ENCODE peak calls at places on chromosomes 6 and 20, in four cellular contexts. R is PC-3, Y is hepatocyte, X is SK-N-SH. P is an unnamed sample.

GRCh38 chr20:6974819-6975218 is 207.3 kb downstream of the BMP2 start:
- DNase-seq in R (no peak), X (no peak), Y (no peak), P (no peak)

GRCh38 chr6:109864050-109864449 is 114.1 kb upstream of the GPR6 start:
- DNase-seq in Y (no peak), R (no peak), X (no peak), P (no peak)

GRCh38 chr20:13009682-13010406 is 1.1 kb downstream of the SPTLC3 start:
- DNase-seq in Y (peak; percentile 59), X (no peak), R (peak; percentile 86), P (no peak)

GRCh38 chr6:87200469-87201174 is 45.3 kb downstream of the ZNF292 start:
- DNase-seq in X (no peak), R (no peak), Y (no peak), P (no peak)

GRCh38 chr6:169852504-169853195 is 101.2 kb downstream of the ERMARD start:
- DNase-seq in R (no peak), Y (no peak), X (peak; percentile 17), P (no peak)

GRCh38 chr20:5024982-5025381 is 23.7 kb upstream of the SLC23A2 start:
- DNase-seq in X (no peak), Y (no peak), R (no peak), P (no peak)

GRCh38 chr20:36744764-36745191 is 1.1 kb downstream of the NDRG3 start:
- DNase-seq in X (peak; percentile 73), R (peak; percentile 68), Y (peak; percentile 7), P (no peak)

GRCh38 chr6:64580346-64580745 is 944.7 kb downstream of the PHF3 start:
- DNase-seq in R (peak; percentile 74), Y (peak; percentile 25), X (no peak), P (no peak)

GRCh38 chr6:56739836-56740815 is 97.4 kb upstream of the DST start:
- DNase-seq in Y (peak; percentile 36), R (no peak), X (no peak), P (no peak)

GRCh38 chr20:13384132-13384531 is 163.1 kb downstream of the ISM1 start:
- DNase-seq in X (no peak), Y (no peak), R (no peak), P (no peak)

GRCh38 chr6:16058188-16058780 is 70.6 kb upstream of the MYLIP start:
- DNase-seq in Y (peak; percentile 23), X (no peak), R (no peak), P (no peak)

GRCh38 chr6:144897441-144897921 is 612.3 kb downstream of the UTRN start:
- DNase-seq in X (no peak), R (peak; percentile 94), Y (peak; percentile 16), P (peak; percentile 94)

GRCh38 chr6:157396026-157396425 is 15.0 kb downstream of the ZDHHC14 start:
- DNase-seq in R (no peak), Y (no peak), X (no peak), P (no peak)

GRCh38 chr6:112189494-112189893 is 64.9 kb downstream of the LAMA4 start:
- DNase-seq in R (no peak), X (no peak), Y (no peak), P (no peak)

GRCh38 chr20:20363449-20364015 is 4.4 kb upstream of the INSM1 start:
- DNase-seq in X (no peak), Y (no peak), R (no peak), P (no peak)

GRCh38 chr20:22333885-22334545 is 250.4 kb downstream of the FOXA2 start:
- DNase-seq in Y (peak; percentile 87), R (peak; percentile 84), X (peak; percentile 65), P (peak; percentile 38)

GRCh38 chr20:11917663-11918062 is at the start of gene BTBD3:
- DNase-seq in Y (peak; percentile 39), X (peak; percentile 39), R (no peak), P (no peak)

GRCh38 chr6:116108836-116109235 is 8.2 kb downstream of the NT5DC1 start:
- DNase-seq in Y (no peak), R (no peak), X (peak; percentile 34), P (no peak)

GRCh38 chr6:4545929-4546328 is 230.3 kb upstream of the CDYL start:
- DNase-seq in Y (no peak), R (no peak), X (no peak), P (no peak)

GRCh38 chr6:9523462-9523861 is 891.4 kb downstream of the TFAP2A start:
- DNase-seq in Y (peak; percentile 48), X (no peak), R (peak; percentile 67), P (no peak)

DNA sequence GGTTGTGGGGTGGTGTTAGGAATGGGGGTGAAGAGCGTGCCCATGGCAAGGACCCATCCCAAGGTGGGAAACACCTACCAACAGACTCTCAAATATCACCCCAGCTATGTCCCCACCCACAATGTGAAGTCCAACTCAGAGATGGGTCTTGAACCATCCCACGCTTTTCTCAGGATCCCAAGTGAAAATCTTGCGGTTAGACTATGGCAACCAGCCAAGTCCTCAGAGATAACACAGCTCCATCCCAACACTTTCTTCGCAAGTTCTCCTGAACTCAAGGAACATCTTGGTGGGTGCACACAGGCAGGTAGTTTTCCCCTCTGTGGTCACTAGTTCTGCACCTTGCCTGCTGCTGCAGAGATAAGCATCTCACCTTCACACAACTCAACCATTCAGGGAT is 116.0 kb downstream of the CDC5L start:
- DNase-seq in Y (no peak), R (no peak), X (no peak), P (no peak)
- H3K9me2 ChIP-seq in Y (no peaks in the 10 kb centered on the region), R (peaks cover 4% of the 10 kb centered on the region), X (no peaks in the 10 kb centered on the region), P (no peaks in the 10 kb centered on the region)

GRCh38 chr6:167092672-167093339 is 30.1 kb upstream of the CCR6 start:
- DNase-seq in Y (no peak), R (no peak), X (no peak), P (no peak)

GRCh38 chr6:167091149-167092107 is 31.5 kb upstream of the CCR6 start:
- DNase-seq in X (peak; percentile 25), R (no peak), Y (no peak), P (no peak)

GRCh38 chr6:167087857-167088256 is 35.0 kb upstream of the CCR6 start:
- DNase-seq in R (no peak), Y (no peak), X (no peak), P (no peak)

GRCh38 chr6:167090171-167090570 is 32.7 kb upstream of the CCR6 start:
- DNase-seq in R (no peak), X (no peak), Y (no peak), P (no peak)

GRCh38 chr6:167089243-167090142 is 33.4 kb upstream of the CCR6 start:
- DNase-seq in Y (no peak), X (no peak), R (no peak), P (no peak)
- H3K9me2 ChIP-seq in Y (no peaks in the 10 kb centered on the region), X (no peaks in the 10 kb centered on the region), R (no peaks in the 10 kb centered on the region), P (no peaks in the 10 kb centered on the region)

DNA sequence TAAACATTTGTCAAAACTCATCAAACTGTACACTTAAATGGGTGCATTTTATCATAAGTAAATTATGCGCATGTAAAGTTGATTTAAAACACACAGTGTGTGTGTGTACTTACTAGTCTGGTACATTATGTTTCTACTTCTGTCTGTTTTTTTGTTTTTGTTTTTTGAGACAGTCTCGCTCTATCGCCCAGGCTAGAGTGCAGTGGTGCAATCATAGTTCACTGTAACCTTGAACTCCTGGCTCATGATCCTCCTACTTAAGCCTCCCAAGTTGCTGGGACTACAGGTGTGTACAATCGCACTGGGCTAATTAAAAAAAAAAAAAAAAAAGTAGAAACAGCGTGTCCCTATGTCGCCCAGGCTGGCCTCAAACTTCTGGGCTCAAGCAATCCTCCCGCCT is 23.0 kb upstream of the FKBP5 start:
- DNase-seq in Y (no peak), R (no peak), X (no peak), P (no peak)
- H3K9me2 ChIP-seq in Y (no peaks in the 10 kb centered on the region), R (no peaks in the 10 kb centered on the region), X (no peaks in the 10 kb centered on the region), P (no peaks in the 10 kb centered on the region)

DNA sequence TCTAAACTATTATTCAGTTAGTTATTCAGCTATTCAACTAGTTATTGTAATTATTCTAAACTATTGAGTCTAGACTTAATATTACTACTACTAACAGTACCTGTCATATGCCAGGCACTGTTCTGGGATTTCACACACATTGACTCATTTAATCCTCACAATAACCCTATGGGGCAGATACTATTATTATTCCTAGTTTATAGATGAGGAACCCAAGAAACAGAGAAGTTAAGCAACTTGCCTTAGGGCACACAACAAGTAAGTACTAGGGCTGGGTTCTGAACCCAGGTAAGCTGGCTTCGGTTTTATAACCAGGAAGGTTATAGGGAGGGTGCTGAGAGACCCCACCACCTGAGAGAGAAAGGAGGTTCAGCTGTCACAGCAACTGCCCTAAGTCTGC is 7.8 kb downstream of the TEAD3 start:
- DNase-seq in X (no peak), Y (no peak), R (no peak), P (no peak)
- H3K9me2 ChIP-seq in X (no peaks in the 10 kb centered on the region), Y (no peaks in the 10 kb centered on the region), R (no peaks in the 10 kb centered on the region), P (no peaks in the 10 kb centered on the region)